ENCODE peak calls at places on chromosomes 16 and 17, in nine cellular contexts. One of them, this sample, is unnamed.

GRCh38 chr17:79840204-79840988 is 1.2 kb upstream of the CBX4 start:
- DNase-seq in kidney: peak; percentile 86
- DNase-seq in endodermal cell: peak; percentile 91
- DNase-seq in neuronal stem cell: no peak
- DNase-seq in aorta: peak; percentile 88
- DNase-seq in AG04450: no peak
- DNase-seq in psoas muscle: peak; percentile 83
- DNase-seq in substantia nigra: peak; percentile 12
- DNase-seq in neural progenitor cell: peak; percentile 78
- DNase-seq in this sample: peak; percentile 59

GRCh38 chr17:58189436-58190146 is 2.9 kb upstream of the EPX start:
- DNase-seq in neuronal stem cell: no peak
- DNase-seq in substantia nigra: no peak
- DNase-seq in neural progenitor cell: no peak
- DNase-seq in aorta: peak; percentile 86
- DNase-seq in psoas muscle: peak; percentile 73
- DNase-seq in endodermal cell: no peak
- DNase-seq in AG04450: peak; percentile 23
- DNase-seq in kidney: peak; percentile 85
- DNase-seq in this sample: peak; percentile 31

GRCh38 chr17:4998666-4999428 is 1.1 kb downstream of the KIF1C start:
- DNase-seq in neuronal stem cell: no peak
- DNase-seq in kidney: peak; percentile 83
- DNase-seq in neural progenitor cell: peak; percentile 43
- DNase-seq in substantia nigra: no peak
- DNase-seq in aorta: no peak
- DNase-seq in psoas muscle: no peak
- DNase-seq in AG04450: no peak
- DNase-seq in endodermal cell: peak; percentile 71
- DNase-seq in this sample: peak; percentile 87

GRCh38 chr16:48252013-48252412 is 4.7 kb upstream of the ABCC11 start:
- DNase-seq in psoas muscle: no peak
- DNase-seq in endodermal cell: no peak
- DNase-seq in neuronal stem cell: no peak
- DNase-seq in aorta: no peak
- DNase-seq in AG04450: no peak
- DNase-seq in kidney: no peak
- DNase-seq in substantia nigra: no peak
- DNase-seq in neural progenitor cell: no peak
- DNase-seq in this sample: no peak

GRCh38 chr17:38528101-38528500 is 77.7 kb downstream of the SRCIN1 start:
- DNase-seq in psoas muscle: peak; percentile 13
- DNase-seq in neural progenitor cell: peak; percentile 23
- DNase-seq in aorta: no peak
- DNase-seq in endodermal cell: peak; percentile 52
- DNase-seq in neuronal stem cell: no peak
- DNase-seq in AG04450: no peak
- DNase-seq in substantia nigra: no peak
- DNase-seq in kidney: no peak
- DNase-seq in this sample: no peak

GRCh38 chr16:28257256-28257655 is 35.1 kb upstream of the SBK1 start:
- DNase-seq in neural progenitor cell: no peak
- DNase-seq in neuronal stem cell: no peak
- DNase-seq in endodermal cell: no peak
- DNase-seq in kidney: no peak
- DNase-seq in AG04450: no peak
- DNase-seq in aorta: no peak
- DNase-seq in psoas muscle: no peak
- DNase-seq in substantia nigra: no peak
- DNase-seq in this sample: no peak

GRCh38 chr16:82701302-82702022 is 74.7 kb downstream of the CDH13 start:
- DNase-seq in AG04450: no peak
- DNase-seq in kidney: no peak
- DNase-seq in endodermal cell: no peak
- DNase-seq in neuronal stem cell: no peak
- DNase-seq in aorta: no peak
- DNase-seq in neural progenitor cell: no peak
- DNase-seq in substantia nigra: no peak
- DNase-seq in psoas muscle: no peak
- DNase-seq in this sample: no peak

GRCh38 chr17:70563301-70563820 is 394.0 kb downstream of the KCNJ2 start:
- DNase-seq in psoas muscle: no peak
- DNase-seq in endodermal cell: no peak
- DNase-seq in aorta: no peak
- DNase-seq in kidney: no peak
- DNase-seq in AG04450: no peak
- DNase-seq in neural progenitor cell: no peak
- DNase-seq in neuronal stem cell: no peak
- DNase-seq in substantia nigra: no peak
- DNase-seq in this sample: peak; percentile 15

GRCh38 chr17:68700391-68700790 is 99.2 kb upstream of the FAM20A start:
- DNase-seq in AG04450: no peak
- DNase-seq in psoas muscle: no peak
- DNase-seq in neural progenitor cell: no peak
- DNase-seq in neuronal stem cell: no peak
- DNase-seq in aorta: no peak
- DNase-seq in kidney: no peak
- DNase-seq in endodermal cell: no peak
- DNase-seq in substantia nigra: no peak
- DNase-seq in this sample: no peak

GRCh38 chr17:68695659-68696058 is 94.5 kb upstream of the FAM20A start:
- DNase-seq in substantia nigra: no peak
- DNase-seq in aorta: no peak
- DNase-seq in psoas muscle: no peak
- DNase-seq in neuronal stem cell: no peak
- DNase-seq in kidney: no peak
- DNase-seq in AG04450: no peak
- DNase-seq in neural progenitor cell: no peak
- DNase-seq in endodermal cell: no peak
- DNase-seq in this sample: no peak

GRCh38 chr17:68697850-68698313 is 96.7 kb upstream of the FAM20A start:
- DNase-seq in psoas muscle: no peak
- DNase-seq in aorta: no peak
- DNase-seq in AG04450: no peak
- DNase-seq in substantia nigra: no peak
- DNase-seq in kidney: no peak
- DNase-seq in neuronal stem cell: no peak
- DNase-seq in neural progenitor cell: no peak
- DNase-seq in endodermal cell: no peak
- DNase-seq in this sample: no peak

GRCh38 chr17:68701046-68701445 is 99.9 kb upstream of the FAM20A start:
- DNase-seq in substantia nigra: no peak
- DNase-seq in AG04450: no peak
- DNase-seq in endodermal cell: peak; percentile 52
- DNase-seq in aorta: no peak
- DNase-seq in kidney: no peak
- DNase-seq in psoas muscle: no peak
- DNase-seq in neural progenitor cell: no peak
- DNase-seq in neuronal stem cell: no peak
- DNase-seq in this sample: peak; percentile 91

GRCh38 chr17:68698761-68699160 is 97.6 kb upstream of the FAM20A start:
- DNase-seq in neuronal stem cell: no peak
- DNase-seq in aorta: no peak
- DNase-seq in psoas muscle: no peak
- DNase-seq in kidney: no peak
- DNase-seq in endodermal cell: no peak
- DNase-seq in substantia nigra: no peak
- DNase-seq in AG04450: no peak
- DNase-seq in neural progenitor cell: no peak
- DNase-seq in this sample: peak; percentile 62
- H3K27ac ChIP-seq in neuronal stem cell: no peak overlapping the region
- H3K27ac ChIP-seq in aorta: no peak overlapping the region
- H3K27ac ChIP-seq in psoas muscle: no peak overlapping the region
- H3K27ac ChIP-seq in kidney: no peak overlapping the region
- H3K27ac ChIP-seq in endodermal cell: no peak overlapping the region
- H3K27ac ChIP-seq in substantia nigra: no peak overlapping the region
- H3K27ac ChIP-seq in AG04450: peak overlapping the region; percentile 73
- H3K27ac ChIP-seq in neural progenitor cell: no peak overlapping the region
- H3K27ac ChIP-seq in this sample: no peak overlapping the region

GRCh38 chr16:66382171-66382965 is 15.9 kb downstream of the CDH5 start:
- DNase-seq in AG04450: peak; percentile 13
- DNase-seq in aorta: no peak
- DNase-seq in neural progenitor cell: no peak
- DNase-seq in psoas muscle: no peak
- DNase-seq in endodermal cell: peak; percentile 78
- DNase-seq in substantia nigra: no peak
- DNase-seq in neuronal stem cell: no peak
- DNase-seq in kidney: peak; percentile 66
- DNase-seq in this sample: no peak
- H3K27ac ChIP-seq in AG04450: peak overlapping the region; percentile 52
- H3K27ac ChIP-seq in aorta: no peak overlapping the region
- H3K27ac ChIP-seq in neural progenitor cell: no peak overlapping the region
- H3K27ac ChIP-seq in psoas muscle: peak overlapping the region; percentile 67
- H3K27ac ChIP-seq in endodermal cell: no peak overlapping the region
- H3K27ac ChIP-seq in substantia nigra: no peak overlapping the region
- H3K27ac ChIP-seq in neuronal stem cell: no peak overlapping the region
- H3K27ac ChIP-seq in kidney: peak overlapping the region; percentile 74
- H3K27ac ChIP-seq in this sample: no peak overlapping the region

GRCh38 chr16:12502671-12503070 is 301.0 kb downstream of the CPPED1 start:
- DNase-seq in AG04450: no peak
- DNase-seq in kidney: no peak
- DNase-seq in psoas muscle: no peak
- DNase-seq in aorta: no peak
- DNase-seq in neural progenitor cell: no peak
- DNase-seq in substantia nigra: no peak
- DNase-seq in neuronal stem cell: no peak
- DNase-seq in endodermal cell: no peak
- DNase-seq in this sample: peak; percentile 86

GRCh38 chr16:12504312-12504711 is 299.4 kb downstream of the CPPED1 start:
- DNase-seq in neuronal stem cell: no peak
- DNase-seq in psoas muscle: no peak
- DNase-seq in substantia nigra: no peak
- DNase-seq in endodermal cell: no peak
- DNase-seq in neural progenitor cell: no peak
- DNase-seq in AG04450: no peak
- DNase-seq in kidney: no peak
- DNase-seq in aorta: no peak
- DNase-seq in this sample: no peak

GRCh38 chr16:12503201-12503600 is 300.5 kb downstream of the CPPED1 start:
- DNase-seq in AG04450: no peak
- DNase-seq in endodermal cell: no peak
- DNase-seq in psoas muscle: no peak
- DNase-seq in neural progenitor cell: no peak
- DNase-seq in neuronal stem cell: no peak
- DNase-seq in kidney: no peak
- DNase-seq in substantia nigra: no peak
- DNase-seq in aorta: peak; percentile 27
- DNase-seq in this sample: peak; percentile 27

GRCh38 chr16:12500771-12501170 is 302.9 kb downstream of the CPPED1 start:
- DNase-seq in neuronal stem cell: no peak
- DNase-seq in kidney: no peak
- DNase-seq in endodermal cell: no peak
- DNase-seq in substantia nigra: no peak
- DNase-seq in aorta: peak; percentile 62
- DNase-seq in neural progenitor cell: no peak
- DNase-seq in AG04450: no peak
- DNase-seq in psoas muscle: no peak
- DNase-seq in this sample: peak; percentile 95

DNA sequence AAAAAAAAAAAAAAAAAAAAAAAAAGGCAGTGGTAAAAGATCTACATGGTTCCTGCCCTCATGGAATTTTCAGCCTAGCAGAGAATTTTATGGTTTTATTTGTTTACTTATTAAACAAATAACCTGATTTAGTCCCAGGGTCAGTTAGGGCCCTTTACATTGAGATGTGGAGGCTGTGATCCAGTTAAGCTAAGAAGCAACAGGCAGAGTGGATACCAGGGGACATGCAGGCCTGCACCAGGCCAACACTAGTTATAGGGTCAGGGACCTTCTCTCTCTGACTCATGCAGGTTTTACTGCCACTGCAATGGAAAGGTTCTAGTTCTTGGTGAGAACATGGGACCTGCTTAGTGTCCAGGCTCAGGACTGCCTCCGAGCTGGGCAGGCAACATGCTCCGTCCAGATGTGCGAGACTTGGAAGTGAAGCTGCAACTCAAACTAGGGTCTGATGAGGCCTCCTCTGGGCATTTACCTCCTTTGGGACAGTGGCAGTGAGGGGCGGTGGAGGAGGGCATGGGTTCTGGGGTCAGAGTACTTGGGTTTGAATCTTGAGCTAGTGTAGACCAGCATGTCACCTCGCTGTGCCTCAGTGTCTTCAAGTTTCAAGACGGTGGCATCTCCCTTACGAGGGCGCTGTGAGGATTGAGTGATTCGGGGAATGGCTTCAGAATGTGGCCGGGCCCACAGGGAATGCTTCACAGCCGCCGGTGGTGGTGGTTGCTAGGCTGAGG is 301.8 kb downstream of the CPPED1 start:
- DNase-seq in aorta: peak; percentile 38
- DNase-seq in neural progenitor cell: no peak
- DNase-seq in kidney: no peak
- DNase-seq in substantia nigra: no peak
- DNase-seq in endodermal cell: no peak
- DNase-seq in neuronal stem cell: no peak
- DNase-seq in AG04450: no peak
- DNase-seq in psoas muscle: no peak
- DNase-seq in this sample: peak; percentile 71
- H3K27ac ChIP-seq in aorta: no peak overlapping the region
- H3K27ac ChIP-seq in neural progenitor cell: no peak overlapping the region
- H3K27ac ChIP-seq in kidney: peak overlapping the region; percentile 87
- H3K27ac ChIP-seq in substantia nigra: no peak overlapping the region
- H3K27ac ChIP-seq in endodermal cell: no peak overlapping the region
- H3K27ac ChIP-seq in neuronal stem cell: no peak overlapping the region
- H3K27ac ChIP-seq in AG04450: no peak overlapping the region
- H3K27ac ChIP-seq in psoas muscle: no peak overlapping the region
- H3K27ac ChIP-seq in this sample: peak overlapping the region; percentile 35

GRCh38 chr16:58756650-58757332 is 22.7 kb upstream of the GOT2 start:
- DNase-seq in neural progenitor cell: no peak
- DNase-seq in substantia nigra: no peak
- DNase-seq in neuronal stem cell: no peak
- DNase-seq in AG04450: no peak
- DNase-seq in aorta: no peak
- DNase-seq in psoas muscle: no peak
- DNase-seq in kidney: no peak
- DNase-seq in endodermal cell: no peak
- DNase-seq in this sample: no peak

GRCh38 chr16:58753711-58754134 is 19.6 kb upstream of the GOT2 start:
- DNase-seq in aorta: no peak
- DNase-seq in substantia nigra: no peak
- DNase-seq in neuronal stem cell: no peak
- DNase-seq in psoas muscle: peak; percentile 54
- DNase-seq in kidney: no peak
- DNase-seq in neural progenitor cell: no peak
- DNase-seq in endodermal cell: peak; percentile 55
- DNase-seq in AG04450: no peak
- DNase-seq in this sample: no peak

DNA sequence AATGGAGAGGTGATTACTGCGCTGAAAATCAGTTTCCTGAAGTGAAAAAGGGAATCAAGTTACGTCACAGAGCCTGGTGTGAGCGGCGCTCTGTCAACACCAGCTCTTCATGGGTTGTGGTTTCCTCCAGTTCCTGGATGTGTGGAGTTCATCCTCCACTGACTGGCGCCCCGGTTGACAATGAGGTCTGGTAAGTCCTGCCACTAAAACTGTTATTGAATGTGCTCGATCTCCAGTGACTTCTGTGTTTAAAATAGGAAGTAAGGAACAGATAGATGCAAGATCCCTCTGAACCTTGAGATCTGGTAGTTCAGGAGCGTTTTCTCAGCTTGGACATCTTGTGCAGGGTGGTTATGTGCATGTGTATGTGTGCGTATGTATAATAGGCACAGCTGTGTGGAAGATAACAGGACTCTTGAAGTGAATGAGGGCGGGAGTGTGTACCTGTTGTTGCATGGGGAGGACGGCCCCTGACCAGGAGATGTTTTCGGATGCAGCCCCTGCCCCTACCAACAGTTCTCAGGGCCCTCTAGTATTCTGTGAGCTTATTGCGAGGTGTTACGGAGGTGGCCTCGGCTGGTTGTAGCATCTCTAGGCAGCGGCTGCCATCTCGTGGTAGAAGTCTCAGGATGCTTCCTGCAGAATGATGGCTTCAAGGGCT is 22.0 kb upstream of the GOT2 start:
- DNase-seq in psoas muscle: peak; percentile 83
- DNase-seq in neuronal stem cell: peak; percentile 62
- DNase-seq in neural progenitor cell: peak; percentile 91
- DNase-seq in kidney: peak; percentile 84
- DNase-seq in substantia nigra: peak; percentile 76
- DNase-seq in aorta: peak; percentile 86
- DNase-seq in AG04450: peak; percentile 38
- DNase-seq in endodermal cell: peak; percentile 91
- DNase-seq in this sample: peak; percentile 79
- H3K27ac ChIP-seq in psoas muscle: no peak overlapping the region
- H3K27ac ChIP-seq in neuronal stem cell: no peak overlapping the region
- H3K27ac ChIP-seq in neural progenitor cell: no peak overlapping the region
- H3K27ac ChIP-seq in kidney: no peak overlapping the region
- H3K27ac ChIP-seq in substantia nigra: no peak overlapping the region
- H3K27ac ChIP-seq in aorta: no peak overlapping the region
- H3K27ac ChIP-seq in AG04450: no peak overlapping the region
- H3K27ac ChIP-seq in endodermal cell: no peak overlapping the region
- H3K27ac ChIP-seq in this sample: no peak overlapping the region